ENCODE peak calls at places on chromosomes 6 and 20, in nine cellular contexts. F is uterus, S is HepG2, M is heart left ventricle, A is body of pancreas, U is Peyer's patch, H is breast epithelium, T is upper lobe of left lung, L is stomach. N is an unnamed sample. For H3K36me3 and H3K4me1, the result is how much of the 10 kb centered on the place peaks cover.

GRCh38 chr6:39367661-39368060 is 45.2 kb upstream of the KCNK16 start:
- DNase-seq in F (no peak), M (no peak), A (no peak), S (no peak), T (no peak), L (no peak), H (no peak), U (no peak), N (no peak)

GRCh38 chr6:166691199-166691598 is 64.1 kb upstream of the RPS6KA2 start:
- DNase-seq in U (no peak), M (no peak), H (peak), F (peak), T (peak), A (no peak), S (no peak), L (no peak), N (no peak)

GRCh38 chr6:130625825-130626500 is 201.2 kb upstream of the SMLR1 start:
- DNase-seq in F (no peak), M (no peak), L (no peak), A (no peak), U (no peak), H (no peak), T (no peak), S (no peak), N (no peak)

GRCh38 chr6:44456070-44456965 is 68.8 kb downstream of the CDC5L start:
- DNase-seq in T (peak), S (peak), F (no peak), U (peak), M (no peak), L (peak), A (peak), H (no peak), N (no peak)

GRCh38 chr6:152893187-152893586 is 89.7 kb downstream of the FBXO5 start:
- DNase-seq in S (no peak), T (no peak), H (no peak), A (no peak), F (no peak), U (no peak), M (no peak), L (no peak), N (no peak)

GRCh38 chr6:132132911-132133639 is 181.9 kb upstream of the CCN2 start:
- DNase-seq in H (no peak), T (no peak), U (no peak), F (no peak), A (no peak), L (no peak), M (no peak), S (no peak), N (no peak)

GRCh38 chr6:147158881-147159280 is 45.3 kb upstream of the STXBP5 start:
- DNase-seq in M (no peak), F (no peak), L (no peak), U (no peak), S (no peak), H (no peak), T (no peak), A (no peak), N (no peak)

GRCh38 chr6:163645560-163645959 is 231.0 kb downstream of the QKI start:
- DNase-seq in L (no peak), H (no peak), S (no peak), F (no peak), T (no peak), M (no peak), U (no peak), A (no peak), N (no peak)

GRCh38 chr6:30154709-30155521 is 6.1 kb downstream of the TRIM10 start:
- DNase-seq in H (no peak), S (peak), U (no peak), A (peak), M (no peak), T (no peak), L (no peak), F (no peak), N (no peak)

GRCh38 chr20:41135187-41135887 is 2.0 kb upstream of the PLCG1 start:
- DNase-seq in T (peak), U (peak), F (no peak), L (peak), H (peak), S (peak), A (peak), M (peak), N (no peak)

GRCh38 chr20:36465109-36466080 is 75.9 kb upstream of the MYL9 start:
- DNase-seq in M (no peak), T (peak), H (no peak), U (no peak), F (peak), S (peak), L (peak), A (peak), N (peak)

GRCh38 chr20:15708984-15709598 is 864.2 kb downstream of the KIF16B start:
- DNase-seq in F (no peak), U (peak), S (peak), L (peak), T (no peak), M (peak), H (no peak), A (peak), N (no peak)

GRCh38 chr6:20117474-20117873 is 94.8 kb downstream of the MBOAT1 start:
- DNase-seq in T (no peak), U (no peak), F (no peak), S (no peak), L (no peak), M (no peak), H (no peak), A (no peak), N (no peak)

GRCh38 chr20:48605364-48606116 is 222.3 kb downstream of the PREX1 start:
- DNase-seq in M (no peak), H (no peak), F (no peak), U (peak), L (no peak), S (no peak), A (no peak), T (no peak), N (peak)

GRCh38 chr20:50286174-50286511 is 95.5 kb downstream of the CEBPB start:
- DNase-seq in H (no peak), T (no peak), M (no peak), F (no peak), A (no peak), U (no peak), S (no peak), L (no peak), N (no peak)

GRCh38 chr20:58109126-58109880 is 119.2 kb downstream of the ANKRD60 start:
- DNase-seq in A (no peak), U (no peak), T (no peak), L (no peak), M (no peak), S (no peak), H (no peak), F (no peak), N (peak)

GRCh38 chr6:43045371-43045930 is 8.2 kb downstream of the CUL7 start:
- DNase-seq in M (no peak), T (no peak), H (no peak), A (no peak), F (no peak), U (no peak), S (no peak), L (no peak), N (no peak)

GRCh38 chr6:43040542-43041257 is 13.0 kb downstream of the CUL7 start:
- DNase-seq in S (no peak), M (no peak), F (no peak), H (no peak), T (no peak), L (no peak), U (no peak), A (no peak), N (no peak)

GRCh38 chr6:43038727-43039126 is 14.9 kb downstream of the CUL7 start:
- DNase-seq in U (no peak), A (no peak), T (no peak), M (no peak), L (no peak), H (no peak), F (no peak), S (no peak), N (no peak)

GRCh38 chr6:43047998-43048397 is 5.7 kb downstream of the CUL7 start:
- DNase-seq in S (no peak), M (no peak), L (no peak), T (no peak), F (no peak), U (no peak), H (no peak), A (no peak), N (no peak)

DNA sequence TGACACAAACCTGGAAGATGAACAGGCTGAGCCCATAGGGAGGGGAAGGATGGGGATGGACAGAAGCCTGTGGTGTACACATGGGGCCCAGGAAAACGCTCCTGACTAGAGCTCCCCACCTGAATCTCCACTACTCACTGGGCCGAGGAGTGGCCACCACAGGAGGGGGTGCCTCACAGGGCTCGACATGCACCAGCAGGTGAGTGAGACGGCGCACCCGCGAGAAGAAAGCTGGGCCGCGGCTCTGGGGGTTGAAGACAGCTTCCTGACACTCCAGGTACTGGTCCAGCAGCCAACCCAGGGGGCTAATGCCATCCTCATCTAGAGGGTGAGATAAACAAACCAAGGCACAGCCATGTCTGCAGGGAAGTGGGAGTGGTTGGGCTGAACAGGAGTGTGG is 10.3 kb downstream of the CUL7 start:
- DNase-seq in H (no peak), A (no peak), F (no peak), U (no peak), S (no peak), T (no peak), L (no peak), M (no peak), N (no peak)
- H3K36me3 ChIP-seq in H (under half), A (under half), F (under half), U (under half), S (half or more), T (half or more), L (half or more), M (half or more), N (half or more)

DNA sequence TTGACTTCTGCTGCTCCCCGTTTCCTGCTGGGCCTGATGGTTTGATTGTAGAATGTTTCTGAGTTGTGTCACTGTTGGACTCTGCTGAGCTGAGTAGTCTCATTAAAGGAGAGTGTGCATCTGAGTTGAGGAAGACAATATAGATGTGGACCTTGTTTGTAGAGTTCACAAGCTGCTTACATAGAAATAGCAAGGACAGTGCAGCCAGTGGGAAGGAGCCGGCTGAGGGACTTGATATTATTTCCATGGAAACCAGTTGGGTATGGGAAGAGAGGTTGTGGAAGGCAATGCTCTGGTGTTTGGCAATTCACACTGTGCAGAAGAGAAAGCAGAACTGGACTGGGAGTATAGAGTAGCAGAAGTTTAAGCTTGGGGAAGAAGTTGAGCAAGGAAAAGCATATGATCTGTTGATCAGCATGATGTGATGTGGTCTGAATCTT is 14.8 kb downstream of the IGF2R start:
- DNase-seq in H (no peak), F (no peak), S (no peak), M (no peak), L (no peak), A (peak), U (no peak), T (no peak), N (no peak)
- H3K4me1 ChIP-seq in H (under half), F (under half), S (half or more), M (half or more), L (half or more), A (half or more), U (under half), T (half or more), N (half or more)

GRCh38 chr20:5092765-5093339 is 26.9 kb downstream of the PCNA start:
- DNase-seq in L (no peak), M (no peak), T (no peak), U (no peak), F (no peak), S (no peak), A (no peak), H (no peak), N (no peak)

GRCh38 chr20:5096463-5096862 is 23.3 kb downstream of the PCNA start:
- DNase-seq in F (no peak), L (no peak), T (no peak), S (no peak), U (no peak), H (no peak), M (no peak), A (no peak), N (no peak)

GRCh38 chr20:5091902-5092301 is 27.9 kb downstream of the PCNA start:
- DNase-seq in A (no peak), H (no peak), S (no peak), L (no peak), T (no peak), U (no peak), M (no peak), F (no peak), N (no peak)

GRCh38 chr20:5095931-5096330 is 23.8 kb downstream of the PCNA start:
- DNase-seq in S (no peak), F (no peak), M (no peak), A (no peak), H (no peak), L (no peak), T (no peak), U (no peak), N (no peak)

GRCh38 chr20:5095454-5095853 is 24.3 kb downstream of the PCNA start:
- DNase-seq in A (no peak), U (no peak), H (no peak), S (no peak), M (no peak), T (no peak), F (no peak), L (no peak), N (no peak)
- TF ChIP-seq POLR2A in A (no peak), U (no peak), H (no peak), S (peak), M (no peak), T (no peak), F (no peak), L (no peak), N (no peak)

DNA sequence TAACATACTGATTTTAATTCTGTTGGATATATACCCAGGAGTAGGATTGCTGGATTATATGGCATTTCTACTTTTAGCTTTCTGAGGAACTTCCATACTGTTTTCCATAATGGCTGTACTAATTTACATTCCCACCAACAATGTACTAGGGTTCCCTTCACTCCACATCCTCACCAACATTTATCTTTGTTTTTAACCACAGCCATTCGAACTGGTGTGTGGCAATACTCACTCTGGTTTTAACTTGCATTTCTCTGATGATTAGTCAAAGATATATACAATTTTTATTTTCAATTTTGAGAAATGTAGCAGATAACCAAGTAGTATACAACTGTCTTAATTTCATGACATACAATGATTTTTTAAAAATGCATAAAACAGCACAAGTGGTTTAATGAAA is 30.3 kb upstream of the ADGRG6 start:
- DNase-seq in T (no peak), L (no peak), F (no peak), S (no peak), A (no peak), U (no peak), M (no peak), H (no peak), N (no peak)
- H3K36me3 ChIP-seq in T (under half), L (under half), F (under half), S (under half), A (under half), U (under half), M (under half), H (under half), N (under half)

GRCh38 chr6:15553031-15553430 is 109.8 kb downstream of the DTNBP1 start:
- DNase-seq in M (no peak), L (no peak), F (no peak), S (no peak), A (no peak), H (no peak), T (no peak), U (no peak), N (no peak)

GRCh38 chr6:15549371-15549770 is 113.5 kb downstream of the DTNBP1 start:
- DNase-seq in F (no peak), U (no peak), T (no peak), M (no peak), H (no peak), A (no peak), S (no peak), L (no peak), N (no peak)

GRCh38 chr6:15550724-15551123 is 112.1 kb downstream of the DTNBP1 start:
- DNase-seq in F (no peak), S (no peak), L (no peak), A (no peak), H (no peak), M (no peak), U (no peak), T (no peak), N (no peak)

GRCh38 chr6:15551798-15552197 is 111.0 kb downstream of the DTNBP1 start:
- DNase-seq in L (no peak), S (no peak), U (peak), A (peak), T (peak), H (no peak), F (no peak), M (no peak), N (no peak)

DNA sequence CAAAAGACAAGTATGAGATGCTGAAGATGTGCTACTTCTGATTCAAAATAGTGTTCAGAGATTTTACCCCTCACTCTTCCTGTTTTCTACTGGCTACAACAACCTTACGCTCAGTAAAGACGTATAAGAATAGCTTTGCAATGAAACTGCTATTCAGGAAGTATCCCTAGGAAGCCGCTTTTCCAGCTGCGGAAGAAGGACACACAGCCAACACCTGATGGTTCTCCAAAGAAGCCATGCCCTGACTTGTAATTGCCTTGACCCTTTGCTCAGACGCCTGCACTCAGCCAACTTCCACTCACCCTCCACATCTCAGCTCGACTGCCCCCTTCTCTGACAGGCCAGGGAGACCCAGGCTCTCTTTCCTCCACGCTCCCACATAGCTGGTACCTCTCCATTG is 111.6 kb downstream of the DTNBP1 start:
- DNase-seq in H (no peak), T (no peak), S (no peak), M (no peak), F (no peak), L (no peak), A (no peak), U (no peak), N (no peak)
- H3K4me1 ChIP-seq in H (under half), T (under half), S (under half), M (under half), F (under half), L (under half), A (under half), U (under half), N (under half)

GRCh38 chr20:63347950-63348827 is 13.0 kb downstream of the CHRNA4 start:
- DNase-seq in F (no peak), M (peak), U (no peak), T (no peak), H (no peak), S (no peak), A (no peak), L (no peak), N (no peak)
- TF ChIP-seq POLR2A in F (no peak), M (no peak), U (no peak), T (no peak), H (no peak), S (no peak), A (no peak), L (no peak), N (no peak)

DNA sequence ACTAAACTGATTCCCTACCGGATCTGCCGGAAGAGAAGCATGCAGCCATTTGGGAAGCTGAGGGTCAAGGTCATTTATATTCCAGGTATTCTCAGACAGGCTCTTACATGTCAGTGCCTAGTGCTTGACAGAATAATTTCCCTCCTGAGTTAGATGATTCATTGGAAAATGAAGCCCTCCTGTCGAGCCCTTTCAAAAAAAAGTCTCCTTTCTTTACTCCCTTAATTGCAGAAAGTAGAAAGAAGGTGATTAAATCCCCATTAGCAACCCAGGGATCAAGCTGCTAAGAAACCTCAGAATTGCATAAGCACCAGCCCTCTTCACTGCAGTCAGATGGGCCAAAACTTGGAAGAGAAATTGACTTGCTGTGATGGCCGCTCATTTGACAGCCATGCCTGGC is 60.9 kb upstream of the ARMH2 start:
- DNase-seq in A (no peak), T (no peak), U (no peak), M (no peak), S (no peak), H (no peak), L (no peak), F (no peak), N (no peak)
- H3K36me3 ChIP-seq in A (under half), T (under half), U (under half), M (under half), S (under half), H (under half), L (under half), F (under half), N (under half)